ENCODE peak calls at places on chromosomes 7 and 10, in nine cellular contexts. One of them, this sample, is unnamed.

GRCh38 chr10:124296121-124296812 is 122.5 kb downstream of the OAT start:
- DNase-seq in activated CD8-positive, alpha-beta memory T cell treated with anti-CD3 and anti-CD28 coated beads, Interleukin-2, amount 50 U/mL, for 48 hours: peak
- DNase-seq in PC-9: no peak
- DNase-seq in memory B cell: no peak
- DNase-seq in HFFc6: no peak
- DNase-seq in stimulated activated CD8-positive, alpha-beta memory T cell treated with anti-CD3 and anti-CD28 coated beads, Interleukin-7, amount 100 ng/mL, for 48 hours: no peak
- DNase-seq in SHP77 treated with DMSO at 0.1 percent for 48 hours: peak
- DNase-seq in breast epithelium: no peak
- DNase-seq in WTC11: peak
- DNase-seq in this sample: peak

GRCh38 chr7:82247814-82248433 is 195.7 kb downstream of the CACNA2D1 start:
- DNase-seq in PC-9: no peak
- DNase-seq in stimulated activated CD8-positive, alpha-beta memory T cell treated with anti-CD3 and anti-CD28 coated beads, Interleukin-7, amount 100 ng/mL, for 48 hours: no peak
- DNase-seq in breast epithelium: no peak
- DNase-seq in memory B cell: no peak
- DNase-seq in activated CD8-positive, alpha-beta memory T cell treated with anti-CD3 and anti-CD28 coated beads, Interleukin-2, amount 50 U/mL, for 48 hours: no peak
- DNase-seq in HFFc6: peak
- DNase-seq in SHP77 treated with DMSO at 0.1 percent for 48 hours: no peak
- DNase-seq in WTC11: no peak
- DNase-seq in this sample: no peak

GRCh38 chr7:80611779-80612178 is 26.7 kb upstream of the CD36 start:
- DNase-seq in PC-9: peak
- DNase-seq in HFFc6: peak
- DNase-seq in activated CD8-positive, alpha-beta memory T cell treated with anti-CD3 and anti-CD28 coated beads, Interleukin-2, amount 50 U/mL, for 48 hours: no peak
- DNase-seq in WTC11: no peak
- DNase-seq in breast epithelium: peak
- DNase-seq in memory B cell: no peak
- DNase-seq in SHP77 treated with DMSO at 0.1 percent for 48 hours: no peak
- DNase-seq in stimulated activated CD8-positive, alpha-beta memory T cell treated with anti-CD3 and anti-CD28 coated beads, Interleukin-7, amount 100 ng/mL, for 48 hours: no peak
- DNase-seq in this sample: no peak

GRCh38 chr7:140696024-140696678 is 357 bp upstream of the NDUFB2 start:
- DNase-seq in activated CD8-positive, alpha-beta memory T cell treated with anti-CD3 and anti-CD28 coated beads, Interleukin-2, amount 50 U/mL, for 48 hours: peak
- DNase-seq in memory B cell: no peak
- DNase-seq in WTC11: no peak
- DNase-seq in stimulated activated CD8-positive, alpha-beta memory T cell treated with anti-CD3 and anti-CD28 coated beads, Interleukin-7, amount 100 ng/mL, for 48 hours: peak
- DNase-seq in PC-9: peak
- DNase-seq in SHP77 treated with DMSO at 0.1 percent for 48 hours: peak
- DNase-seq in HFFc6: peak
- DNase-seq in breast epithelium: peak
- DNase-seq in this sample: peak

GRCh38 chr10:119849031-119849789 is 23.4 kb downstream of the MCMBP start:
- DNase-seq in HFFc6: peak
- DNase-seq in stimulated activated CD8-positive, alpha-beta memory T cell treated with anti-CD3 and anti-CD28 coated beads, Interleukin-7, amount 100 ng/mL, for 48 hours: no peak
- DNase-seq in WTC11: no peak
- DNase-seq in SHP77 treated with DMSO at 0.1 percent for 48 hours: no peak
- DNase-seq in activated CD8-positive, alpha-beta memory T cell treated with anti-CD3 and anti-CD28 coated beads, Interleukin-2, amount 50 U/mL, for 48 hours: no peak
- DNase-seq in PC-9: peak
- DNase-seq in breast epithelium: no peak
- DNase-seq in memory B cell: no peak
- DNase-seq in this sample: no peak

GRCh38 chr10:121927361-121927840 is 430 bp downstream of the ATE1 start:
- DNase-seq in memory B cell: no peak
- DNase-seq in breast epithelium: no peak
- DNase-seq in HFFc6: no peak
- DNase-seq in WTC11: peak
- DNase-seq in activated CD8-positive, alpha-beta memory T cell treated with anti-CD3 and anti-CD28 coated beads, Interleukin-2, amount 50 U/mL, for 48 hours: peak
- DNase-seq in SHP77 treated with DMSO at 0.1 percent for 48 hours: no peak
- DNase-seq in PC-9: peak
- DNase-seq in stimulated activated CD8-positive, alpha-beta memory T cell treated with anti-CD3 and anti-CD28 coated beads, Interleukin-7, amount 100 ng/mL, for 48 hours: no peak
- DNase-seq in this sample: no peak

GRCh38 chr10:107865691-107866090 is 701.2 kb upstream of the SORCS1 start:
- DNase-seq in memory B cell: no peak
- DNase-seq in HFFc6: no peak
- DNase-seq in breast epithelium: no peak
- DNase-seq in PC-9: no peak
- DNase-seq in WTC11: no peak
- DNase-seq in activated CD8-positive, alpha-beta memory T cell treated with anti-CD3 and anti-CD28 coated beads, Interleukin-2, amount 50 U/mL, for 48 hours: no peak
- DNase-seq in stimulated activated CD8-positive, alpha-beta memory T cell treated with anti-CD3 and anti-CD28 coated beads, Interleukin-7, amount 100 ng/mL, for 48 hours: no peak
- DNase-seq in SHP77 treated with DMSO at 0.1 percent for 48 hours: no peak
- DNase-seq in this sample: no peak

GRCh38 chr7:127437772-127438330 is 45.3 kb upstream of the ZNF800 start:
- DNase-seq in breast epithelium: no peak
- DNase-seq in PC-9: peak
- DNase-seq in WTC11: no peak
- DNase-seq in memory B cell: no peak
- DNase-seq in activated CD8-positive, alpha-beta memory T cell treated with anti-CD3 and anti-CD28 coated beads, Interleukin-2, amount 50 U/mL, for 48 hours: no peak
- DNase-seq in HFFc6: peak
- DNase-seq in SHP77 treated with DMSO at 0.1 percent for 48 hours: no peak
- DNase-seq in stimulated activated CD8-positive, alpha-beta memory T cell treated with anti-CD3 and anti-CD28 coated beads, Interleukin-7, amount 100 ng/mL, for 48 hours: no peak
- DNase-seq in this sample: peak

GRCh38 chr10:10796774-10797415 is 220.8 kb upstream of the CELF2 start:
- DNase-seq in memory B cell: no peak
- DNase-seq in HFFc6: no peak
- DNase-seq in activated CD8-positive, alpha-beta memory T cell treated with anti-CD3 and anti-CD28 coated beads, Interleukin-2, amount 50 U/mL, for 48 hours: no peak
- DNase-seq in PC-9: peak
- DNase-seq in breast epithelium: no peak
- DNase-seq in WTC11: no peak
- DNase-seq in stimulated activated CD8-positive, alpha-beta memory T cell treated with anti-CD3 and anti-CD28 coated beads, Interleukin-7, amount 100 ng/mL, for 48 hours: no peak
- DNase-seq in SHP77 treated with DMSO at 0.1 percent for 48 hours: no peak
- DNase-seq in this sample: no peak

GRCh38 chr10:119289227-119289925 is 82.0 kb downstream of the GRK5 start:
- DNase-seq in HFFc6: no peak
- DNase-seq in breast epithelium: no peak
- DNase-seq in WTC11: no peak
- DNase-seq in stimulated activated CD8-positive, alpha-beta memory T cell treated with anti-CD3 and anti-CD28 coated beads, Interleukin-7, amount 100 ng/mL, for 48 hours: no peak
- DNase-seq in activated CD8-positive, alpha-beta memory T cell treated with anti-CD3 and anti-CD28 coated beads, Interleukin-2, amount 50 U/mL, for 48 hours: no peak
- DNase-seq in SHP77 treated with DMSO at 0.1 percent for 48 hours: no peak
- DNase-seq in memory B cell: no peak
- DNase-seq in PC-9: no peak
- DNase-seq in this sample: no peak

GRCh38 chr10:113291413-113291812 is 261.4 kb upstream of the HABP2 start:
- DNase-seq in breast epithelium: no peak
- DNase-seq in HFFc6: no peak
- DNase-seq in WTC11: no peak
- DNase-seq in memory B cell: no peak
- DNase-seq in stimulated activated CD8-positive, alpha-beta memory T cell treated with anti-CD3 and anti-CD28 coated beads, Interleukin-7, amount 100 ng/mL, for 48 hours: no peak
- DNase-seq in PC-9: no peak
- DNase-seq in SHP77 treated with DMSO at 0.1 percent for 48 hours: no peak
- DNase-seq in activated CD8-positive, alpha-beta memory T cell treated with anti-CD3 and anti-CD28 coated beads, Interleukin-2, amount 50 U/mL, for 48 hours: no peak
- DNase-seq in this sample: no peak

GRCh38 chr7:144027070-144027469 is 21.7 kb upstream of the OR2A5 start:
- DNase-seq in activated CD8-positive, alpha-beta memory T cell treated with anti-CD3 and anti-CD28 coated beads, Interleukin-2, amount 50 U/mL, for 48 hours: no peak
- DNase-seq in stimulated activated CD8-positive, alpha-beta memory T cell treated with anti-CD3 and anti-CD28 coated beads, Interleukin-7, amount 100 ng/mL, for 48 hours: no peak
- DNase-seq in PC-9: no peak
- DNase-seq in HFFc6: peak
- DNase-seq in breast epithelium: no peak
- DNase-seq in WTC11: no peak
- DNase-seq in SHP77 treated with DMSO at 0.1 percent for 48 hours: no peak
- DNase-seq in memory B cell: no peak
- DNase-seq in this sample: no peak

GRCh38 chr10:28678687-28679457 is 1.6 kb downstream of the BAMBI start:
- DNase-seq in HFFc6: no peak
- DNase-seq in SHP77 treated with DMSO at 0.1 percent for 48 hours: no peak
- DNase-seq in stimulated activated CD8-positive, alpha-beta memory T cell treated with anti-CD3 and anti-CD28 coated beads, Interleukin-7, amount 100 ng/mL, for 48 hours: no peak
- DNase-seq in memory B cell: no peak
- DNase-seq in WTC11: no peak
- DNase-seq in breast epithelium: no peak
- DNase-seq in activated CD8-positive, alpha-beta memory T cell treated with anti-CD3 and anti-CD28 coated beads, Interleukin-2, amount 50 U/mL, for 48 hours: no peak
- DNase-seq in PC-9: no peak
- DNase-seq in this sample: no peak

GRCh38 chr10:132958886-132959295 is 16.5 kb upstream of the CFAP46 start:
- DNase-seq in stimulated activated CD8-positive, alpha-beta memory T cell treated with anti-CD3 and anti-CD28 coated beads, Interleukin-7, amount 100 ng/mL, for 48 hours: no peak
- DNase-seq in PC-9: no peak
- DNase-seq in activated CD8-positive, alpha-beta memory T cell treated with anti-CD3 and anti-CD28 coated beads, Interleukin-2, amount 50 U/mL, for 48 hours: peak
- DNase-seq in breast epithelium: no peak
- DNase-seq in HFFc6: no peak
- DNase-seq in memory B cell: no peak
- DNase-seq in SHP77 treated with DMSO at 0.1 percent for 48 hours: no peak
- DNase-seq in WTC11: no peak
- DNase-seq in this sample: no peak

GRCh38 chr7:114217026-114217425 is 197.6 kb upstream of the FOXP2 start:
- DNase-seq in PC-9: no peak
- DNase-seq in HFFc6: no peak
- DNase-seq in activated CD8-positive, alpha-beta memory T cell treated with anti-CD3 and anti-CD28 coated beads, Interleukin-2, amount 50 U/mL, for 48 hours: no peak
- DNase-seq in breast epithelium: no peak
- DNase-seq in memory B cell: no peak
- DNase-seq in SHP77 treated with DMSO at 0.1 percent for 48 hours: no peak
- DNase-seq in WTC11: no peak
- DNase-seq in stimulated activated CD8-positive, alpha-beta memory T cell treated with anti-CD3 and anti-CD28 coated beads, Interleukin-7, amount 100 ng/mL, for 48 hours: no peak
- DNase-seq in this sample: no peak

GRCh38 chr10:119006451-119007210 is 22.9 kb upstream of the NANOS1 start:
- DNase-seq in HFFc6: peak
- DNase-seq in activated CD8-positive, alpha-beta memory T cell treated with anti-CD3 and anti-CD28 coated beads, Interleukin-2, amount 50 U/mL, for 48 hours: no peak
- DNase-seq in stimulated activated CD8-positive, alpha-beta memory T cell treated with anti-CD3 and anti-CD28 coated beads, Interleukin-7, amount 100 ng/mL, for 48 hours: no peak
- DNase-seq in WTC11: no peak
- DNase-seq in PC-9: peak
- DNase-seq in SHP77 treated with DMSO at 0.1 percent for 48 hours: peak
- DNase-seq in breast epithelium: peak
- DNase-seq in memory B cell: no peak
- DNase-seq in this sample: peak

GRCh38 chr7:104541897-104542296 is 213.5 kb downstream of the LHFPL3 start:
- DNase-seq in HFFc6: no peak
- DNase-seq in stimulated activated CD8-positive, alpha-beta memory T cell treated with anti-CD3 and anti-CD28 coated beads, Interleukin-7, amount 100 ng/mL, for 48 hours: no peak
- DNase-seq in memory B cell: no peak
- DNase-seq in activated CD8-positive, alpha-beta memory T cell treated with anti-CD3 and anti-CD28 coated beads, Interleukin-2, amount 50 U/mL, for 48 hours: no peak
- DNase-seq in PC-9: no peak
- DNase-seq in WTC11: no peak
- DNase-seq in SHP77 treated with DMSO at 0.1 percent for 48 hours: no peak
- DNase-seq in breast epithelium: no peak
- DNase-seq in this sample: no peak

GRCh38 chr7:128420773-128421172 is 11.0 kb upstream of the IMPDH1 start:
- DNase-seq in HFFc6: no peak
- DNase-seq in activated CD8-positive, alpha-beta memory T cell treated with anti-CD3 and anti-CD28 coated beads, Interleukin-2, amount 50 U/mL, for 48 hours: no peak
- DNase-seq in WTC11: no peak
- DNase-seq in memory B cell: no peak
- DNase-seq in SHP77 treated with DMSO at 0.1 percent for 48 hours: no peak
- DNase-seq in breast epithelium: no peak
- DNase-seq in PC-9: no peak
- DNase-seq in stimulated activated CD8-positive, alpha-beta memory T cell treated with anti-CD3 and anti-CD28 coated beads, Interleukin-7, amount 100 ng/mL, for 48 hours: no peak
- DNase-seq in this sample: no peak

This sample was measured in GM04504.